ENCODE peak calls at places on chromosome 16, in nine cellular contexts. P, G, A, S, M, K, L, Y and B are unnamed samples.

GRCh38 chr16:87279094-87279658 is 38.0 kb downstream of the C16orf95 start:
- DNase-seq in L (no peak), A (no peak), K (no peak), S (no peak), Y (no peak), M (no peak), P (no peak), G (no peak), B (no peak)

GRCh38 chr16:76639685-76640289 is 362.6 kb downstream of the CNTNAP4 start:
- DNase-seq in G (no peak), K (no peak), P (no peak), S (peak), M (no peak), L (peak), Y (peak), A (peak), B (no peak)

GRCh38 chr16:74521691-74522090 is 85.2 kb downstream of the GLG1 start:
- DNase-seq in L (no peak), M (no peak), S (no peak), P (peak), Y (peak), G (no peak), A (peak), K (no peak), B (no peak)

GRCh38 chr16:49592507-49593422 is 219.2 kb downstream of the C16orf78 start:
- DNase-seq in Y (peak), M (no peak), G (no peak), A (peak), L (peak), S (peak), K (peak), P (no peak), B (no peak)

GRCh38 chr16:87608400-87608985 is 6.2 kb downstream of the JPH3 start:
- DNase-seq in K (peak), G (peak), P (peak), L (peak), Y (no peak), A (peak), S (peak), M (no peak), B (peak)

GRCh38 chr16:88697831-88698693 is 8.1 kb downstream of the RNF166 start:
- DNase-seq in A (no peak), S (no peak), Y (no peak), P (no peak), K (no peak), M (no peak), G (no peak), L (no peak), B (no peak)

GRCh38 chr16:583470-583814 is 6.4 kb upstream of the RAB40C start:
- DNase-seq in Y (peak), K (no peak), L (no peak), A (no peak), M (no peak), G (no peak), S (no peak), P (peak), B (peak)

GRCh38 chr16:82995927-82996441 is 369.2 kb downstream of the CDH13 start:
- DNase-seq in S (no peak), K (no peak), P (peak), Y (peak), A (peak), G (no peak), M (no peak), L (no peak), B (no peak)

GRCh38 chr16:27251561-27252205 is 16.9 kb downstream of the NSMCE1 start:
- DNase-seq in S (no peak), M (no peak), L (no peak), Y (no peak), G (no peak), K (no peak), P (no peak), A (no peak), B (no peak)

GRCh38 chr16:318628-319027 is 33.9 kb downstream of the AXIN1 start:
- DNase-seq in S (no peak), P (no peak), Y (peak), G (no peak), A (no peak), M (no peak), L (no peak), K (no peak), B (no peak)

GRCh38 chr16:19718624-19718965 is 524 bp downstream of the IQCK start:
- DNase-seq in G (no peak), K (no peak), P (no peak), M (no peak), L (peak), S (no peak), Y (peak), A (no peak), B (no peak)